ENCODE peak calls at places on chromosome 21, in six cellular contexts. L is stomach, I is transverse colon, B is upper lobe of left lung, C is uterus, N is heart left ventricle. M is an unnamed sample.

GRCh38 chr21:16578912-16579311 is 849.1 kb downstream of the USP25 start:
- DNase-seq in I (no peak), L (no peak), B (no peak), N (no peak), C (no peak), M (no peak)

GRCh38 chr21:40386301-40386911 is 460.6 kb downstream of the DSCAM start:
- DNase-seq in I (peak; percentile 34), N (peak; percentile 73), L (peak; percentile 70), C (no peak), B (peak; percentile 89), M (no peak)

GRCh38 chr21:31142600-31142999 is 104.3 kb upstream of the KRTAP19-8 start:
- DNase-seq in L (no peak), C (no peak), B (no peak), I (no peak), N (no peak), M (no peak)

GRCh38 chr21:46182548-46183336 is 1.5 kb downstream of the SPATC1L start:
- DNase-seq in N (peak; percentile 67), C (no peak), L (no peak), I (no peak), B (peak; percentile 87), M (no peak)

GRCh38 chr21:31732891-31733520 is 1.1 kb upstream of the SCAF4 start:
- DNase-seq in N (no peak), B (no peak), L (no peak), I (peak; percentile 20), C (no peak), M (no peak)

GRCh38 chr21:25557170-25557569 is 50.1 kb downstream of the MRPL39 start:
- DNase-seq in C (no peak), L (no peak), B (no peak), N (no peak), I (no peak), M (no peak)

GRCh38 chr21:45857761-45858160 is 123.8 kb upstream of the COL6A1 start:
- DNase-seq in C (no peak), B (no peak), L (peak; percentile 21), I (no peak), N (no peak), M (no peak)

GRCh38 chr21:19648376-19648775 is 1244.8 kb upstream of the TMPRSS15 start:
- DNase-seq in I (no peak), B (no peak), N (no peak), C (no peak), L (no peak), M (no peak)

GRCh38 chr21:17386498-17386897 is 126.3 kb upstream of the CXADR start:
- DNase-seq in L (no peak), I (no peak), B (no peak), C (no peak), N (no peak), M (no peak)

GRCh38 chr21:34335316-34335715 is 28.5 kb upstream of the KCNE2 start:
- DNase-seq in I (no peak), C (no peak), B (no peak), L (no peak), N (no peak), M (no peak)

GRCh38 chr21:26169061-26169610 is 1.4 kb downstream of the APP start:
- DNase-seq in I (peak; percentile 49), L (peak; percentile 51), C (peak; percentile 40), N (no peak), B (no peak), M (no peak)

GRCh38 chr21:34219334-34220020 is 144.3 kb upstream of the KCNE2 start:
- DNase-seq in C (no peak), L (no peak), N (no peak), B (no peak), I (no peak), M (no peak)

GRCh38 chr21:46153259-46154154 is 1.9 kb downstream of the FTCD start:
- DNase-seq in L (peak; percentile 58), B (peak; percentile 92), C (peak; percentile 51), N (peak; percentile 77), I (peak; percentile 50), M (no peak)

GRCh38 chr21:23017989-23018388 is 2019.8 kb downstream of the NCAM2 start:
- DNase-seq in I (no peak), C (no peak), B (no peak), L (no peak), N (no peak), M (no peak)

GRCh38 chr21:23639726-23640125 is 1967.6 kb downstream of the MRPL39 start:
- DNase-seq in I (no peak), L (no peak), N (no peak), B (no peak), C (no peak), M (no peak)

GRCh38 chr21:35525443-35525842 is 476.3 kb upstream of the RUNX1 start:
- DNase-seq in B (no peak), I (no peak), N (no peak), L (no peak), C (no peak), M (no peak)

GRCh38 chr21:46048926-46049889 is 48.7 kb upstream of the COL6A2 start:
- DNase-seq in L (peak; percentile 54), C (peak; percentile 98), B (no peak), I (peak; percentile 72), N (peak; percentile 89), M (no peak)

GRCh38 chr21:45836268-45836655 is 145.3 kb upstream of the COL6A1 start:
- DNase-seq in N (no peak), B (no peak), C (no peak), L (no peak), I (no peak), M (no peak)

GRCh38 chr21:39020751-39021474 is 162.3 kb downstream of the PSMG1 start:
- DNase-seq in I (peak; percentile 39), C (peak; percentile 46), B (peak; percentile 40), L (no peak), N (peak; percentile 76), M (no peak)

GRCh38 chr21:26070822-26071425 is 99.6 kb downstream of the APP start:
- DNase-seq in C (peak; percentile 52), I (peak; percentile 35), L (no peak), B (no peak), N (no peak), M (no peak)

GRCh38 chr21:17003763-17004373 is 509.0 kb upstream of the CXADR start:
- DNase-seq in L (no peak), N (no peak), I (no peak), B (no peak), C (no peak), M (no peak)

GRCh38 chr21:17793675-17794123 is 25.5 kb downstream of the C21orf91 start:
- DNase-seq in C (no peak), N (no peak), I (no peak), B (no peak), L (no peak), M (no peak)

GRCh38 chr21:27060190-27060589 is 93.3 kb upstream of the ADAMTS5 start:
- DNase-seq in L (no peak), C (no peak), N (no peak), I (no peak), B (no peak), M (no peak)

GRCh38 chr21:44792653-44793052 is 9.0 kb downstream of the UBE2G2 start:
- DNase-seq in B (no peak), L (no peak), I (no peak), N (no peak), C (no peak), M (no peak)

GRCh38 chr21:44791993-44792392 is 9.6 kb downstream of the UBE2G2 start:
- DNase-seq in L (no peak), B (no peak), N (no peak), C (no peak), I (no peak), M (no peak)

GRCh38 chr21:44793269-44794030 is 8.2 kb downstream of the UBE2G2 start:
- DNase-seq in L (peak; percentile 61), N (peak; percentile 77), B (no peak), C (peak; percentile 36), I (peak; percentile 47), M (no peak)

GRCh38 chr21:44789880-44790279 is 11.7 kb downstream of the UBE2G2 start:
- DNase-seq in N (no peak), B (no peak), L (no peak), C (no peak), I (no peak), M (no peak)

GRCh38 chr21:44790401-44790800 is 11.2 kb downstream of the UBE2G2 start:
- DNase-seq in I (no peak), N (no peak), C (no peak), B (no peak), L (no peak), M (no peak)
- TF ChIP-seq POLR2A in I (no peak), N (no peak), C (no peak), B (no peak), L (no peak), M (no peak)

DNA sequence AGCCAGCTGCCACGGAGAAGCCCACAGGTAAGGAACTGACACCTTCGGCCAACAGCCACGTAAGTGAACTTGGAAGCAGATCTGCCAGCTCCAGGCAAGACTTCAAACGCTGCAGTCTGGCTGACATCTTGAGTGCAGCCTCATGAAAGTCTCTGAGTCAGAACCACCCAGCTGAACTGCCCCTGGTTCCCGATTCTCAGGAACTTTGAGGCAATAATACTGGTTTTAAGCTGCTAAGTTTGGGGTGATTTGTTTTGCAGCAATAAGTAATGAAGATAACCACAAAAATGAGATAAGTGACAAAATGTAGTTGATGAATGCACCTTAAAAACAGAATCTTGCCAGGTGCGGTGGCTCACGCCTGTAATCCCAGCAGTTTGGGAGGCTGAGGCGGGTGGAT is 48.5 kb downstream of the MAP3K7CL start:
- DNase-seq in B (no peak), C (no peak), I (no peak), L (no peak), N (no peak), M (no peak)
- H3K4me1 ChIP-seq in B (peaks cover 25% of the 10 kb centered on the region), C (no peaks in the 10 kb centered on the region), I (peaks cover 5% of the 10 kb centered on the region), L (peaks cover 48% of the 10 kb centered on the region), N (peaks cover 6% of the 10 kb centered on the region), M (peaks cover 15% of the 10 kb centered on the region)

GRCh38 chr21:44795342-44795741 is 6.3 kb downstream of the UBE2G2 start:
- DNase-seq in L (no peak), I (no peak), C (no peak), N (no peak), B (no peak), M (no peak)

GRCh38 chr21:44794031-44794374 is 7.6 kb downstream of the UBE2G2 start:
- DNase-seq in L (no peak), B (no peak), N (no peak), I (no peak), C (no peak), M (no peak)

GRCh38 chr21:44785620-44786344 is 15.8 kb downstream of the UBE2G2 start:
- DNase-seq in I (no peak), B (no peak), L (no peak), C (no peak), N (no peak), M (no peak)

GRCh38 chr21:44791246-44791645 is 10.4 kb downstream of the UBE2G2 start:
- DNase-seq in I (no peak), B (no peak), L (no peak), C (no peak), N (no peak), M (no peak)
- H3K4me3 ChIP-seq in I (no peak overlapping the region), B (no peak overlapping the region), L (no peak overlapping the region), C (no peak overlapping the region), N (no peak overlapping the region), M (no peak overlapping the region)

DNA sequence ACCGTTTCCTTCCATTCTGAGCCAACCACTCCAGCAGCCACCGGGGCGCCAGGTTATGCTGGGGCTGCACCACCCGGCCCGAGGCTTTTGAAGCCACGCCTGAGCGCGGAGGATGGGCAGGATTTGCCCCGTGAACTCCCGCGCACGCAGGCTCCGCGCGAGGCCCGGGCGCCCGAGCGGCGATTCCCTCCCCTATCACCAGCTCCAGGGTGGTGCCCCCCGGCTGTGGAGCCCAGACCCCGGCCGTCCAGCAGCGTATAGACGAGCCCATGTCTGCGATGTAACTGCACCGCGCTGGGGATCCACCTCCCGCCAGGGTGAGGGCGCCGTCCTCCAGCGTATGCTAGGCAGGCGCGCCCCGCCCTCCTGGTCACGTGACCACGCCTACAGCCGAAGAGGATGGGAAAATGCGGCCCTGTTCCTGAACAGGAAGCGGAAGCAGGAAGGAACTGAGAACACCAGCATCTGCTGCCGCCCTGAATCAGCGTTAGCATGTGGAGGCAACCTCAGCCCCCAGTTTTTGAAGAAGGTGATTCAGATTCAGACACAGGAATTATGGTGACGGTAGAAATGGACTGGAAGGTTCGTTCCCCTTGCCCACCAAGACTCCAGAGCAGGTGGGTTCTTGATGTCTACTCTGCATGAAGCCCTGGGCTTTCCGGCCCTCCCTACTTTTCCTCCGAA is 46.0 kb downstream of the VPS26C start:
- DNase-seq in L (peak; percentile 93), C (peak; percentile 95), N (peak; percentile 97), B (peak; percentile 99), I (peak; percentile 95), M (peak; percentile 75)
- TF ChIP-seq POLR2A in L (no peak), C (peak; percentile 63), N (peak; percentile 65), B (no peak), I (peak; percentile 54), M (no peak)